ENCODE peak calls at places on chromosomes 3 and 15, in four cellular contexts. T, G, W and B are unnamed samples.

GRCh38 chr3:19931767-19932188 is 2.2 kb downstream of the EFHB start:
- DNase-seq in T (peak), G (no peak), W (peak), B (no peak)

GRCh38 chr3:72890166-72890925 is 2.5 kb downstream of the GXYLT2 start:
- DNase-seq in T (no peak), W (no peak), G (no peak), B (no peak)

GRCh38 chr3:102189564-102190339 is 245.1 kb upstream of the ZPLD1 start:
- DNase-seq in G (no peak), T (no peak), W (no peak), B (no peak)

GRCh38 chr15:48671381-48672022 is 26.0 kb upstream of the FBN1 start:
- DNase-seq in T (no peak), W (peak), G (no peak), B (no peak)

GRCh38 chr15:98799991-98800390 is 151.7 kb downstream of the IGF1R start:
- DNase-seq in T (no peak), G (no peak), W (no peak), B (no peak)

GRCh38 chr3:15610083-15610482 is 8.5 kb downstream of the BTD start:
- DNase-seq in T (peak), G (no peak), W (no peak), B (no peak)

GRCh38 chr3:15007681-15008141 is 57.4 kb downstream of the MRPS25 start:
- DNase-seq in G (no peak), W (no peak), T (no peak), B (no peak)

GRCh38 chr15:98903377-98904018 is 104.1 kb downstream of the PGPEP1L start:
- DNase-seq in W (no peak), T (no peak), G (no peak), B (no peak)

GRCh38 chr3:169348981-169349942 is 314.2 kb downstream of the MECOM start:
- DNase-seq in T (no peak), G (no peak), W (no peak), B (no peak)

GRCh38 chr3:197019021-197019420 is 10.6 kb downstream of the MELTF start:
- DNase-seq in T (no peak), G (no peak), W (no peak), B (no peak)

GRCh38 chr3:195194559-195195161 is 76.3 kb downstream of the XXYLT1 start:
- DNase-seq in W (no peak), T (no peak), G (no peak), B (no peak)

GRCh38 chr15:47364671-47365141 is 352.6 kb upstream of the SEMA6D start:
- DNase-seq in T (no peak), G (no peak), W (no peak), B (no peak)

GRCh38 chr15:47366884-47367283 is 350.4 kb upstream of the SEMA6D start:
- DNase-seq in T (no peak), W (no peak), G (no peak), B (no peak)

GRCh38 chr15:47363653-47364052 is 353.7 kb upstream of the SEMA6D start:
- DNase-seq in W (no peak), T (no peak), G (no peak), B (no peak)

GRCh38 chr15:47371939-47372338 is 345.4 kb upstream of the SEMA6D start:
- DNase-seq in T (no peak), W (no peak), G (no peak), B (no peak)

DNA sequence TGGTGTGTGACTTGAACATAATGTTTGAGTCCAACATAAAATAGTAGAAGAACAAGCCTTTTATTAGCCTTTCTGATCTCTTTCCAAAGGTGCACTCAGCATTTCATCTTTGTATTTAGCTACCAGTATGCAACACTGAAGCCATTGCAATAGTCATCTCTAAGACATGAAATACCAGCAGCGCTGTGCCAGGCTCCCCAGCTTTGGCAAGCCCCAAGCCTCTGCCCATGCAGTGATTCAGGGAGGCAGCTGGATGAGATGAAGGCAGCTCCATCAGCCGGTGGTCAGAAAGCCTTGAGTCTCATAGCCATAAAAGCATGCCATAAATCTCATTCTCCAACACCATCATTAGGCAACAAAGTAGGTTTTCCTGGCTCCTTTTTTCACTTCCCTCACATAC is 349.3 kb upstream of the SEMA6D start:
- DNase-seq in W (no peak), G (no peak), T (no peak), B (no peak)
- TF ChIP-seq SPI1 in W (no peak), G (no peak), T (no peak), B (no peak)

GRCh38 chr3:55459838-55460237 is 27.3 kb downstream of the WNT5A start:
- DNase-seq in G (no peak), W (no peak), T (no peak), B (no peak)

GRCh38 chr3:55454611-55455010 is 32.5 kb downstream of the WNT5A start:
- DNase-seq in W (no peak), T (no peak), G (no peak), B (no peak)

GRCh38 chr3:55461896-55462295 is 25.2 kb downstream of the WNT5A start:
- DNase-seq in T (no peak), W (no peak), G (no peak), B (no peak)

GRCh38 chr3:55455915-55456314 is 31.2 kb downstream of the WNT5A start:
- DNase-seq in T (no peak), W (no peak), G (no peak), B (no peak)

DNA sequence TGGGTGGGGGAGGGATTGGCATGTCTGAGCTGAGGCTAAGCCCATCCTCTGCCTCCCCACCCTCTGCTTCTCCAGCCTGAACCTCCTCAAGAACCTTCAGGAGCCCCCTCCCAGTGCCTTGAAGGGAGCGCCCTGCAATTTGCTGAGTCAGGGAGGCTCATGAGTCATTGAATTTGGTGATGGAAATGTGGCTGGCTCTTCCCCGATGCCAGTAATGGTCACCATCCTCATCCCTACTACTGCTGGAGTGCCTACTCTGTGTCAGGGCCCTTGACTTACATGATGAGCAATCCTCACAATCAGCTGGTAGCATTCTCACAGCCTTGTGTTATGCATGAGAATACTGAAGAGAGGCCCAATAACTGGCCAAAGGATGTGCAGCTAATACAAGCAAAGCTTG is 28.7 kb downstream of the WNT5A start:
- DNase-seq in W (no peak), G (no peak), T (no peak), B (no peak)
- TF ChIP-seq SPI1 in W (no peak), G (no peak), T (no peak), B (no peak)

GRCh38 chr3:114626751-114627150 is 332.9 kb downstream of the TIGIT start:
- DNase-seq in W (no peak), G (no peak), T (no peak), B (no peak)
- TF ChIP-seq SPI1 in W (no peak), G (no peak), T (no peak), B (no peak)

DNA sequence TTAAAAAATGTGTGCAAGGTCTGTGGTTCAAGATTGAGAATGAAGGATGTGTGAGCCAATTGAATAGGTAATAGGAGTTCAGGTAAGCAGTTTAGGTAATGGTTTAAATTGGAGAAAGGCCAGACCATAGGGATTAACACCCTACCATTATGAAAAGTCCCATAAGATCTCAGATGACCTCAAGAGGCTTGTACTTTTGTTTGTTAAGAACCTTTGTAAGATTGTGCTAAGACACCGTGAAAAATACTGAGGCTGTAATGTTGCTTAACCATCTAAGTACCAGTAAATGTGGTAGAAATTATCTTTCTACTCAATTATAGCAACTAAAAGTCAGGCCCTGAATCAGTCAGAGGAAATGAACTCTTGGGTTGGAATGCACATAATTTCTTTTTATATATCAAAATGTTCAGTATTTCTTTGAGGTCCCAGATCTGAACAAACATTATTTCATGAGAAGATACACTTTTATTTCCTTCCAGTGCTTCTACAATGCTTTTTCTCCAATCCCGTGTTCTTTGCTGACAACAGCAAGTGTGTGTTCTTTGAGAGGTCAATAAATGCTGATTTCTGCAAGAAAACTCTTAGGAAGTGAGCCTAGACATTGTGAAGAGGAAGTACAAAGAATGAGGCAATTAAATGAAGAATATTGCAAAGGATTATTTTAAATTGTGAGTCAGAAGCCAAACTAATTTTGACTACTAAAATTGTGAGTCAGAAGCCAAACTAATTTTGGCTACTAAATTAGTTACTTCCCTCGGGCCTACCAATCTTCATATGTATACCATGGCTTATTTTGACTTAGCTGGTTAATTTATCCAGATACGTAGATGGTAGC is 66.5 kb downstream of the TCF12 start:
- DNase-seq in T (peak), G (no peak), W (no peak), B (no peak)
- TF ChIP-seq SPI1 in T (peak), G (no peak), W (no peak), B (peak)